ENCODE peak calls at places on chromosome 20, in eight cellular contexts. C is IMR-90, T is heart left ventricle, J is HCT116, A is transverse colon, S is breast epithelium, W is testis, Y is sigmoid colon. N is an unnamed sample.

GRCh38 chr20:57465943-57466342 is 59.0 kb downstream of the CTCFL start:
- DNase-seq in T (no peak), S (no peak), W (no peak), A (no peak), J (no peak), Y (no peak), C (no peak), N (peak)

GRCh38 chr20:2750343-2751251 is 49.8 kb downstream of the CPXM1 start:
- DNase-seq in J (no peak), S (no peak), Y (peak), W (peak), A (peak), T (no peak), C (peak), N (peak)

GRCh38 chr20:20555838-20556237 is 156.6 kb downstream of the RALGAPA2 start:
- DNase-seq in C (no peak), T (no peak), A (no peak), W (no peak), J (no peak), Y (no peak), S (no peak), N (no peak)

GRCh38 chr20:3400260-3401155 is 7.0 kb downstream of the DNAAF9 start:
- DNase-seq in C (no peak), S (no peak), Y (no peak), A (no peak), T (no peak), W (no peak), J (no peak), N (no peak)

GRCh38 chr20:50645253-50646068 is 45.9 kb downstream of the RIPOR3 start:
- DNase-seq in T (peak), A (peak), J (peak), W (peak), S (no peak), C (peak), Y (peak), N (peak)

GRCh38 chr20:21703740-21704407 is 1.6 kb upstream of the PAX1 start:
- DNase-seq in J (no peak), W (no peak), S (no peak), T (no peak), C (no peak), A (no peak), Y (no peak), N (no peak)

GRCh38 chr20:24350923-24351368 is 118.5 kb upstream of the SYNDIG1 start:
- DNase-seq in S (no peak), A (no peak), W (no peak), C (no peak), Y (no peak), T (no peak), J (no peak), N (peak)

GRCh38 chr20:59063358-59064213 is 21.0 kb upstream of the PRELID3B start:
- DNase-seq in J (peak), A (no peak), Y (peak), S (no peak), W (no peak), T (peak), C (peak), N (no peak)

GRCh38 chr20:22315771-22316170 is 268.6 kb downstream of the FOXA2 start:
- DNase-seq in S (no peak), A (no peak), C (no peak), Y (no peak), W (no peak), J (no peak), T (no peak), N (no peak)

GRCh38 chr20:59810376-59811187 is 122.9 kb downstream of the SYCP2 start:
- DNase-seq in J (no peak), S (no peak), W (peak), A (no peak), Y (no peak), C (no peak), T (no peak), N (no peak)

GRCh38 chr20:13174402-13174801 is 46.7 kb upstream of the ISM1 start:
- DNase-seq in Y (no peak), T (no peak), J (no peak), C (no peak), A (no peak), W (no peak), S (no peak), N (no peak)

GRCh38 chr20:19944772-19945459 is 72.2 kb upstream of the NAA20 start:
- DNase-seq in T (no peak), J (no peak), S (no peak), Y (no peak), W (no peak), A (no peak), C (peak), N (no peak)

GRCh38 chr20:58482416-58482815 is 32.8 kb downstream of the APCDD1L start:
- DNase-seq in A (no peak), W (no peak), T (no peak), S (no peak), Y (no peak), J (no peak), C (peak), N (no peak)

GRCh38 chr20:57429579-57430202 is 38.5 kb downstream of the RBM38 start:
- DNase-seq in Y (no peak), A (no peak), S (no peak), W (no peak), T (no peak), C (peak), J (peak), N (no peak)

GRCh38 chr20:25418779-25419178 is 11.3 kb downstream of the GINS1 start:
- DNase-seq in W (no peak), A (no peak), Y (no peak), S (no peak), T (no peak), J (no peak), C (peak), N (no peak)

GRCh38 chr20:8007490-8007889 is 12.1 kb downstream of the TMX4 start:
- DNase-seq in J (no peak), A (no peak), C (no peak), W (no peak), Y (no peak), T (no peak), S (no peak), N (no peak)

GRCh38 chr20:8800089-8800488 is 268.8 kb upstream of the PLCB4 start:
- DNase-seq in C (no peak), Y (no peak), A (no peak), J (no peak), T (no peak), W (no peak), S (no peak), N (no peak)

GRCh38 chr20:24984963-24985640 is 7.4 kb downstream of the APMAP start:
- DNase-seq in Y (peak), S (no peak), A (peak), C (no peak), W (no peak), T (no peak), J (no peak), N (no peak)

GRCh38 chr20:11207749-11208502 is 534.1 kb upstream of the JAG1 start:
- DNase-seq in T (no peak), C (peak), A (no peak), W (no peak), S (no peak), Y (no peak), J (peak), N (no peak)

DNA sequence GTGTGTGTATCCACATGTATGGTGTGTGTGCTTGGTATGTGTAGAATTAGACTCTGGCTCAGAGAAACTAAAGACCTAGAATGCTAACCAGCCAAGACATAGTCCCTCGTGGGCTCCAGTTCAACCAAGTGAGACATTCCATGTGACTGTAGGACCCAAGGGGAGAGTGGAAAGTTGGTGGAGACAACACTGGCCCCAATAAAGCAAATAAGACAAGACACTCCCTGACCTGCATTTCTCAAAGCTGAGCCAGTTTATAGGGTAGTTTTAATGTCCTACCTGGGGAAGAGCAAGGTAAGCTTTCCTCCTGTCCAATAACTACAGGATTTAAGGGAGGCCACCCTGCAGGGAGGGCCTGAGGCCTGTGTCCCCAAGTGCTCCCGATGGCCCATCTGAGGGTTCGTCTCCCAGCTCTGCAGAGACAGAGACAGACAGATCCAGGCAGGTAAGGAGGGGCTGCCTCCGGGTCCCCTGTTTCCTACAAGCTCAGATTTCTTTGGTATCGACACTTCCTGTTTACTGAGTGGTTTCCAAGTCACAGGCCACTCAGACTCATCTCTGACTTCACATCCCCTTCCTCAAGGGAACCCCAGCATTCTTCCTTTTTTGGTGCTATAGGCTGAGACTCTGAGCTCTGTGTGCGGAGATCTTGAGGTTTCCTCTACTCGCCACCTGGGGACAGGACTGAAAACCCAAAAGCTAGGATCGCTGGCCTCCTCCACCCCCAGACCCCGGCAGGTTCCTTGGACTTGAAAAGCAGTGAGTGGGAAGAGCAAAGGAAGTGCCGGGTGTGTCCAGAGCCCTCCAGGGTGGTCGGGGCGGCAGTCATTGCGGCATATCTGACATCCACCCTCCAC is 92.4 kb downstream of the PRND start:
- DNase-seq in A (peak), W (peak), T (no peak), J (no peak), S (no peak), Y (no peak), C (no peak), N (no peak)
- TF ChIP-seq POLR2A in A (peak), W (no peak), T (no peak), J (no peak), S (no peak), Y (no peak), C (no peak), N (no peak)

DNA sequence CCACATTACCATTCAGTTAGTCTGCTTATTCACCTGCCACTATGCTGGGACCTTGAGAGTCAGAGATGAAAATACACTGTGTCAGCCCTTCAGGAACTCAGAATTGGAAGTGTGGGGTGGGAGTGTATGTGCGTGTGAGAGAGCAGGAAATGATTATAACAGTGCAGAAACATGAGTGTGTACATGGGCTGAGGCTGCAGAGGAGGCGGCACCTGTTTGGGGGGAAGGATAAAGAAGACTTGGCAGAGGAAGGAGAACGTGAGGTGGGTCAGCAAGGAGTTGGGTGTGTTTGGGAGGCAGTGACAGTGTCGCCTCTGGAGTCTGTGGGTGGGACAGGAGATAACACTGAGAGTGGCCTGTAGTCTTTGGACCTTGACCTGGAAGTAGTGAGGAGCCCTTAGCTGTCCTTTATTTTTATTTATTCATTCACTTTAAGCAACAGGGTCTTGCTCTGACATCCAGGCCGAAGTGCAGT is 3.1 kb downstream of the CHMP4B start:
- DNase-seq in S (no peak), C (peak), T (no peak), W (no peak), J (no peak), A (peak), Y (no peak), N (no peak)
- H3K27ac ChIP-seq in S (no peak), C (no peak), T (no peak), W (no peak), J (no peak), A (peak), Y (no peak), N (no peak)

GRCh38 chr20:47677314-47678129 is 107.8 kb downstream of the SULF2 start:
- DNase-seq in C (peak), A (peak), W (peak), J (peak), Y (no peak), S (no peak), T (no peak), N (no peak)

GRCh38 chr20:47679462-47679861 is 105.8 kb downstream of the SULF2 start:
- DNase-seq in A (no peak), T (no peak), C (no peak), J (no peak), S (no peak), Y (no peak), W (no peak), N (no peak)

GRCh38 chr20:47676912-47677311 is 108.4 kb downstream of the SULF2 start:
- DNase-seq in T (no peak), C (no peak), S (no peak), Y (no peak), J (no peak), W (no peak), A (no peak), N (no peak)

GRCh38 chr20:47678536-47678935 is 106.7 kb downstream of the SULF2 start:
- DNase-seq in W (no peak), S (no peak), A (no peak), J (no peak), C (no peak), T (no peak), Y (no peak), N (no peak)

GRCh38 chr20:47678130-47678453 is 107.2 kb downstream of the SULF2 start:
- DNase-seq in J (no peak), W (no peak), T (no peak), A (no peak), C (no peak), Y (no peak), S (no peak), N (no peak)
- TF ChIP-seq CTCF in J (no peak), W (no peak), T (peak), A (no peak), C (no peak), Y (no peak), S (no peak), N (no peak)

GRCh38 chr20:63375438-63375837 is 14.3 kb upstream of the CHRNA4 start:
- DNase-seq in C (no peak), Y (no peak), S (no peak), A (no peak), W (no peak), J (no peak), T (no peak), N (no peak)

GRCh38 chr20:63372971-63373885 is 12.1 kb upstream of the CHRNA4 start:
- DNase-seq in S (no peak), W (no peak), A (no peak), T (no peak), J (no peak), Y (no peak), C (no peak), N (no peak)

GRCh38 chr20:63373996-63374395 is 12.8 kb upstream of the CHRNA4 start:
- DNase-seq in Y (no peak), W (no peak), C (no peak), T (no peak), S (no peak), J (no peak), A (no peak), N (no peak)

GRCh38 chr20:63376283-63377250 is 15.4 kb upstream of the CHRNA4 start:
- DNase-seq in J (no peak), S (no peak), W (no peak), A (no peak), T (no peak), C (no peak), Y (no peak), N (no peak)

DNA sequence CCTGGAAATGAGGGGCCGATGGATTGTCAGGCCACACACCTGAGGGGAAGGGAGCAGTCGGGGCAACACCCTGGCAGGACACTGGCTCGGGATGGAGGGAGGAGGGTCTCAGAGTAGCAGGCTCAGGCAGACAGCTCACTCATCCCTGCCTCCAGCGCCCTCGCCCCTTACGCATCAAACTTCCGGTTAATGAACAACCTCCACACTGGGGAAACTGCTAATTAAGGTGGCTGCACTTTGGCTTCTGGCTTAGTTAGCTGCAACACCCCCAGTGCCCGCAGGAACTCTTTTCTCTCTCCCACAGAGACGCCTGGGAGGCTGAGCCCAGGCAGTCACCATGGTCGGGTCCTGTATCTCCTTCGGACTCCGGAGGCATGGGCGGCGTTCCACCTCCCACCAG is 13.4 kb upstream of the CHRNA4 start:
- DNase-seq in S (no peak), J (no peak), C (no peak), W (no peak), T (no peak), A (no peak), Y (no peak), N (no peak)
- TF ChIP-seq POLR2A in S (no peak), J (no peak), C (no peak), W (no peak), T (no peak), A (no peak), Y (no peak), N (no peak)

GRCh38 chr20:38278763-38279162 is 18.2 kb upstream of the KIAA1755 start:
- DNase-seq in S (no peak), W (no peak), Y (peak), A (no peak), J (no peak), T (no peak), C (no peak), N (no peak)

GRCh38 chr20:38277691-38278090 is 17.2 kb upstream of the KIAA1755 start:
- DNase-seq in A (no peak), S (no peak), J (no peak), C (no peak), T (no peak), Y (peak), W (no peak), N (no peak)

GRCh38 chr20:38275815-38276550 is 15.4 kb upstream of the KIAA1755 start:
- DNase-seq in W (no peak), Y (peak), A (no peak), S (no peak), J (no peak), T (no peak), C (peak), N (no peak)

GRCh38 chr20:38277285-38277684 is 16.8 kb upstream of the KIAA1755 start:
- DNase-seq in S (no peak), W (no peak), A (no peak), Y (no peak), J (no peak), C (no peak), T (no peak), N (no peak)

DNA sequence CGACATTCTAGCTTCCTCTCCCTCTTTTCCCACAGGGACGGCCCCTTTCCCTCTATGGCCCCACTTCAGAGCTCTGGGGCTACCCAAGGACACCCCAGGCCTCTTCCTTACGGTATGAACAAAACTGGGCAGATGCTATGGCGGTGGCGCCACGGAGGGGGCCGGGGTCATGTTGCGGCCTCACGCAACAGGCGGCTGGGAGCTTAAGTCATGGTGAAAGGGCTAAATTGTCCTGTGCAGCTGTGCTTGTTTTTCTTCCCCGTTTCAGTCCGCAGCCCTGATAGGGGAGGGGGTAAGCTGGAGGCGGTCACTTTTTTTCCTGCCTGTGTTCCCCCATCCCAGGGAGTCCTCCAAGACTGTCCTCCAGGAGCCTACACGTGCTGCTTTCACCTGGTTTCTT is 17.6 kb upstream of the KIAA1755 start:
- DNase-seq in Y (peak), S (no peak), J (no peak), W (no peak), A (no peak), C (peak), T (no peak), N (no peak)
- H3K27ac ChIP-seq in Y (no peak), S (no peak), J (no peak), W (no peak), A (no peak), C (peak), T (peak), N (no peak)

N was measured in gastrocnemius medialis.